ENCODE peak calls at places on chromosomes 1 and 21, in nine cellular contexts. N is adipocyte, W is foreskin fibroblast, B is H7, H is HFF-Myc, X is epithelial cell of esophagus, T is AG10803, I is right cardiac atrium, Q is OCI-LY7. G is an unnamed sample.

GRCh38 chr1:151196292-151196800 is 2.0 kb upstream of the PIP5K1A start:
- DNase-seq in N (peak), W (peak), B (peak), H (peak), X (peak), T (peak), I (peak), Q (peak), G (peak)

GRCh38 chr1:11364170-11364569 is 91.2 kb downstream of the UBIAD1 start:
- DNase-seq in N (no peak), W (no peak), B (peak), H (no peak), X (peak), T (no peak), I (no peak), Q (peak), G (no peak)

GRCh38 chr1:19209439-19209989 is 552 bp downstream of the UBR4 start:
- DNase-seq in N (peak), W (peak), B (no peak), H (no peak), X (peak), T (peak), I (no peak), Q (peak), G (peak)

GRCh38 chr21:34202553-34203332 is 129.4 kb downstream of the MRPS6 start:
- DNase-seq in N (no peak), W (no peak), B (peak), H (no peak), X (no peak), T (no peak), I (peak), Q (no peak), G (peak)

GRCh38 chr21:44893948-44894656 is 20.6 kb upstream of the PTTG1IP start:
- DNase-seq in N (no peak), W (no peak), B (no peak), H (no peak), X (no peak), T (no peak), I (peak), Q (no peak), G (no peak)

GRCh38 chr1:48093147-48093546 is 96.0 kb upstream of the TRABD2B start:
- DNase-seq in N (no peak), W (no peak), B (no peak), H (no peak), X (no peak), T (no peak), I (no peak), Q (no peak), G (no peak)

GRCh38 chr1:109484519-109484975 is 842 bp downstream of the ATXN7L2 start:
- DNase-seq in N (no peak), W (no peak), B (peak), H (no peak), X (no peak), T (no peak), I (no peak), Q (peak), G (no peak)

GRCh38 chr1:163069142-163069541 is at the start of gene RGS4:
- DNase-seq in N (peak), W (peak), B (peak), H (peak), X (peak), T (peak), I (peak), Q (no peak), G (peak)

GRCh38 chr1:149967041-149967440 is 30.4 kb upstream of the MTMR11 start:
- DNase-seq in N (no peak), W (no peak), B (no peak), H (no peak), X (no peak), T (no peak), I (no peak), Q (no peak), G (no peak)

GRCh38 chr1:51535006-51535592 is 16.0 kb upstream of the EPS15 start:
- DNase-seq in N (peak), W (peak), B (peak), H (peak), X (peak), T (peak), I (peak), Q (peak), G (peak)

GRCh38 chr1:100631015-100631521 is 88.5 kb upstream of the VCAM1 start:
- DNase-seq in N (peak), W (peak), B (no peak), H (peak), X (no peak), T (peak), I (no peak), Q (no peak), G (no peak)

GRCh38 chr1:207362962-207363858 is 41.7 kb downstream of the CD55 start:
- DNase-seq in N (no peak), W (peak), B (no peak), H (no peak), X (peak), T (no peak), I (no peak), Q (no peak), G (no peak)

GRCh38 chr21:45123440-45123839 is 49.1 kb downstream of the ADARB1 start:
- DNase-seq in N (no peak), W (no peak), B (no peak), H (no peak), X (no peak), T (no peak), I (no peak), Q (peak), G (no peak)

GRCh38 chr1:79660127-79660526 is 653.6 kb upstream of the ADGRL4 start:
- DNase-seq in N (no peak), W (no peak), B (no peak), H (no peak), X (no peak), T (no peak), I (no peak), Q (no peak), G (no peak)

GRCh38 chr1:33298623-33299277 is 22.1 kb downstream of the A3GALT2 start:
- DNase-seq in N (peak), W (peak), B (peak), H (peak), X (peak), T (peak), I (peak), Q (peak), G (peak)

GRCh38 chr1:27643626-27644368 is 8.8 kb upstream of the FGR start:
- DNase-seq in N (peak), W (peak), B (peak), H (no peak), X (peak), T (peak), I (peak), Q (peak), G (peak)

GRCh38 chr1:174556392-174556791 is 108.6 kb downstream of the GPR52 start:
- DNase-seq in N (peak), W (peak), B (no peak), H (no peak), X (no peak), T (no peak), I (no peak), Q (no peak), G (no peak)

GRCh38 chr1:192489748-192490147 is 85.8 kb upstream of the RGS1 start:
- DNase-seq in N (peak), W (peak), B (no peak), H (peak), X (peak), T (peak), I (peak), Q (peak), G (peak)

GRCh38 chr1:63317814-63318156 is 4.6 kb upstream of the FOXD3 start:
- DNase-seq in N (no peak), W (no peak), B (no peak), H (no peak), X (no peak), T (no peak), I (no peak), Q (no peak), G (no peak)

GRCh38 chr1:206551296-206551984 is 44.1 kb downstream of the RASSF5 start:
- DNase-seq in N (no peak), W (no peak), B (no peak), H (no peak), X (no peak), T (no peak), I (no peak), Q (no peak), G (no peak)

GRCh38 chr1:227395391-227396028 is 77.2 kb upstream of the CDC42BPA start:
- DNase-seq in N (no peak), W (no peak), B (no peak), H (no peak), X (peak), T (peak), I (no peak), Q (no peak), G (no peak)
- H3K4me3 ChIP-seq in N (no peak), W (no peak), B (no peak), H (no peak), X (no peak), T (no peak), I (no peak), Q (no peak), G (no peak)

DNA sequence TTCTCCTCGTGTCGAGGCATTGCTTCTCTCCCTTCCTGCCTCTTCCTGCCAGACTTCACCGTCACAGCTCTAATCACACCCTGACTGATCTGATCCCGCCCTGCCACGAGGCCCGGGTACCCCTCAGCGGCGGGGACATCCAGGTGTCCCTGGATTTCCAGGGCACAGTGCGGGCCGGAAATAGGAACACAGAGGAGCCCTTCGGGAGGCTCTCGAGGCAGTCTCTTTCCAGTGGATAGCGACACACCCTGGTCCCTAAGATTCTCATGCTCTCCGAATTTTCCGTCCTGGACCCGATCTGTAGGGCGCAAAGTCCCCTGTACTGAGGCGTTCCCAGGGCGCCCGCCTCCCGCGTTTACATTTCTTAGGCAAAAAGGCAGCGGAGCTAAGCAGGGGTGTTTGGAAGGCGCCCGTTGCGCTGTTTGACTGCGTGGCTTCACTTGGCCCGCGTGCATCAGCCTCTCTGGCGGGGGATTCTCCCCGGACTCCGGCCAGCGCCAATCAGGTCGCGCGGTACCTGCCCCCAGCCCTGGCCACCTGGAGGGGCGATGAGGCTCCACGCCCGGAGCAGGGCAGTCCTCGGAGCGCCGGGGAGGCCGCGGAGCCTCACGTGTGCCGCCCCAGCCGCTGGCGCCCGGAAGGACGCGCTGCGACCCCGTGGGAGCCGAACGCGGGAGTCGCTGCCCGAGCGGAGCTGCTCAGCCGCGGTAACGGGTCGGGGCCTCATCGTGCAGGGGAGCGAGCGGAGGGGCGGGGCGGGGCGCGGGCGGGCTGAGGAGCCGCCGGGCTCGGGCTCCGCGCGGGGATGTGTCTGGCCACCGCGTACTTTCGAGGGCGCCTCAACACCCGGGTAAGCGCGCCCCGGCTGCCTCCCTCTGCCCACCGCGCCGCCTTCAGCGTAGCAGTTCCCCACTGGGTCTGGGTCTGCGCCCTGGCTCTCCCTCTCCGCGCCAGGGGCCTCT is at the start of gene FAM163A:
- DNase-seq in N (peak), W (no peak), B (peak), H (no peak), X (no peak), T (no peak), I (peak), Q (no peak), G (no peak)
- H3K4me3 ChIP-seq in N (no peak), W (no peak), B (peak), H (no peak), X (no peak), T (no peak), I (peak), Q (no peak), G (peak)

GRCh38 chr1:20733361-20733975 is 965 bp upstream of the SH2D5 start:
- DNase-seq in N (no peak), W (no peak), B (no peak), H (no peak), X (no peak), T (no peak), I (no peak), Q (no peak), G (no peak)
- H3K4me3 ChIP-seq in N (peak), W (peak), B (no peak), H (peak), X (no peak), T (no peak), I (peak), Q (no peak), G (peak)

GRCh38 chr1:224720216-224720615 is 104.1 kb downstream of the CNIH3 start:
- DNase-seq in N (no peak), W (no peak), B (peak), H (no peak), X (no peak), T (no peak), I (no peak), Q (no peak), G (no peak)
- H3K4me3 ChIP-seq in N (no peak), W (no peak), B (no peak), H (no peak), X (no peak), T (no peak), I (no peak), Q (no peak), G (no peak)

DNA sequence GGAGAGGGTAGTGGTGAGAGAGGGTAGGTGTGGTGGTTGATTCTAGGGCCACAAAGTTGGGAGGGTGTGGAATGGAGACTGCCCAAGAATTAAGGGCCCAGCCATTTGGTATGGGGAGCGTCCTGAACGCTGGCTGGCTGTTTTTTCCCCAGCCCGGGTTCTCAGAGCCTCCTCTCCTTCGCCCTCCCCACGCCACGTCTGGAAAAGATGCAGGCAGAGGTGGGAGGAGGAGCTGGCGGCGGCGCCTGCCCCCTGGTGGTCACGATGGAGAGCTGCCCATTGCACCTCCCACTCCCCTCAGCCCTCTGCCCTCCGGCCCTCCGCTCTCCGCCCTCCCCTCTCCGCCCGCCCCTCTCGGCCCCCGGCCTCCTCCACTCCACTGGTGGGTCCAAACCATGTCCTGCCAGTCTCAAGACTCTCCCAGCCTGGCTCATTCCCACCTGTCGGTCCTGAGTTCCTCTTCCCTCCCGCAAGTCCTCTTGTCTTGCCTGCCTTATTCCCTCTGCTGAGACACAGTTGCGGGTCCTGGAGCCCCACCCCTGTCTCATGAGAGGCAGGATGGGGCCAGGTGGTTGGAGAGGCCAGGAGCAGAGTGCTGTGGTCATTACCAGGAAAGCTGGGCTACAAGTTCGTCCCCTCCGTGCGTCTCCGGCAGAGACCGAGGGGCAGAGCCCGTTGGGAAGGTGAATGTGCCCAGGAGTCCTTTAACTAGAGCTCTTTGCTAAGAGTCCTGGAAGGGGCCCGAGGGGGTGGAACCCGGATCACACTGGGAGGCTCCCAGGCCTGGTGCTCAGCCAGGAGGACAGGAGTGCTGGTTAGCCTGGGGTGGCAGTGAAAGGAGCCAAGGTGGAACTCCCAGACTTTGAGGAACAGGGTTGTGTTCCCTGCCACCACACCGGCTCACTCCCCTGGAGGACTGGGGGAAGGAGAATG is 22.6 kb downstream of the ETNK2 start:
- DNase-seq in N (peak), W (peak), B (peak), H (peak), X (peak), T (peak), I (peak), Q (peak), G (peak)
- H3K4me3 ChIP-seq in N (no peak), W (no peak), B (peak), H (no peak), X (peak), T (no peak), I (no peak), Q (no peak), G (peak)

GRCh38 chr1:61086245-61086644 is 3.9 kb downstream of the NFIA start:
- DNase-seq in N (no peak), W (no peak), B (no peak), H (no peak), X (no peak), T (no peak), I (no peak), Q (no peak), G (no peak)

GRCh38 chr1:61083799-61084385 is 1.5 kb downstream of the NFIA start:
- DNase-seq in N (no peak), W (no peak), B (no peak), H (no peak), X (no peak), T (no peak), I (no peak), Q (no peak), G (no peak)

GRCh38 chr1:61085191-61086086 is 3.1 kb downstream of the NFIA start:
- DNase-seq in N (no peak), W (no peak), B (no peak), H (no peak), X (no peak), T (no peak), I (no peak), Q (no peak), G (no peak)

GRCh38 chr1:61083014-61083798 is 845 bp downstream of the NFIA start:
- DNase-seq in N (peak), W (no peak), B (peak), H (no peak), X (peak), T (peak), I (peak), Q (peak), G (peak)

GRCh38 chr1:61084560-61084991 is 2.2 kb downstream of the NFIA start:
- DNase-seq in N (no peak), W (no peak), B (no peak), H (no peak), X (no peak), T (no peak), I (no peak), Q (no peak), G (no peak)
- H3K4me3 ChIP-seq in N (peak), W (peak), B (no peak), H (peak), X (peak), T (no peak), I (peak), Q (no peak), G (peak)

G was measured in left ventricle myocardium inferior.